ENCODE peak calls at places on chromosome 19, in eight cellular contexts. Z is upper lobe of right lung; S is stimulated activated CD4-positive, alpha-beta T cell treated with anti-CD3 and anti-CD28 coated beads, Interleukin-1b, Interleukin-23, amount 100 ng/mL, for 48 hours; V is Calu3; X is activated CD4-positive, CD25-positive, alpha-beta regulatory T cell treated with anti-CD3 and anti-CD28 coated beads, Interleukin-2, amount 50 U/mL, for 16 hours; I is anterior cingulate cortex; B is NB4; R is T-helper 9 cell. Y is an unnamed sample.

GRCh38 chr19:4012975-4013634 is 5.6 kb downstream of the PIAS4 start:
- DNase-seq in R (no peak), I (no peak), B (no peak), S (no peak), V (no peak), Z (peak), X (no peak), Y (no peak)

GRCh38 chr19:57063070-57063469 is 56.7 kb upstream of the USP29 start:
- DNase-seq in V (no peak), R (no peak), S (no peak), B (no peak), Z (no peak), X (no peak), I (no peak), Y (no peak)

GRCh38 chr19:55062735-55063491 is at the start of gene RDH13:
- DNase-seq in I (peak), Z (peak), X (peak), S (peak), R (peak), B (peak), V (peak), Y (peak)

GRCh38 chr19:10719466-10719961 is 1.6 kb downstream of the DNM2 start:
- DNase-seq in V (no peak), B (peak), Z (no peak), I (no peak), R (no peak), X (no peak), S (no peak), Y (peak)

GRCh38 chr19:51861870-51862622 is 25.7 kb downstream of the ZNF577 start:
- DNase-seq in V (no peak), R (no peak), B (no peak), I (no peak), S (no peak), Z (no peak), X (no peak), Y (no peak)

GRCh38 chr19:3459322-3459881 is 20.9 kb downstream of the SMIM24 start:
- DNase-seq in I (peak), V (no peak), X (no peak), R (no peak), B (no peak), Z (peak), S (no peak), Y (peak)

GRCh38 chr19:2733930-2734588 is 5.8 kb downstream of the SLC39A3 start:
- DNase-seq in X (no peak), R (no peak), Z (no peak), S (no peak), V (no peak), I (no peak), B (peak), Y (no peak)

GRCh38 chr19:14413765-14414171 is 5.4 kb downstream of the DDX39A start:
- DNase-seq in I (no peak), X (no peak), B (no peak), V (no peak), R (no peak), S (no peak), Z (no peak), Y (no peak)

GRCh38 chr19:30255783-30256509 is 116.2 kb upstream of the ZNF536 start:
- DNase-seq in I (no peak), R (no peak), V (no peak), S (no peak), Z (no peak), X (no peak), B (no peak), Y (no peak)

GRCh38 chr19:55304980-55305379 is 20.2 kb downstream of the TMEM150B start:
- DNase-seq in Z (no peak), R (no peak), V (no peak), X (no peak), S (no peak), B (no peak), I (no peak), Y (no peak)

GRCh38 chr19:53037101-53038097 is 7.1 kb upstream of the ERVV-2 start:
- DNase-seq in I (no peak), S (no peak), R (no peak), V (no peak), X (no peak), Z (peak), B (no peak), Y (no peak)

GRCh38 chr19:28406237-28406596 is 806.7 kb downstream of the UQCRFS1 start:
- DNase-seq in B (no peak), S (no peak), I (no peak), X (no peak), R (no peak), Z (no peak), V (no peak), Y (no peak)

GRCh38 chr19:35310811-35311465 is 18.0 kb upstream of the CD22 start:
- DNase-seq in S (no peak), Z (no peak), I (no peak), R (no peak), X (no peak), V (no peak), B (no peak), Y (no peak)

GRCh38 chr19:1453525-1454371 is 3.8 kb downstream of the APC2 start:
- DNase-seq in I (peak), B (no peak), V (no peak), R (no peak), S (no peak), Z (no peak), X (no peak), Y (no peak)

GRCh38 chr19:50921391-50922315 is 10.5 kb upstream of the KLK4 start:
- DNase-seq in I (no peak), R (no peak), V (peak), X (no peak), Z (no peak), B (no peak), S (no peak), Y (no peak)

GRCh38 chr19:40805258-40805868 is 6.4 kb downstream of the EGLN2 start:
- DNase-seq in S (no peak), I (no peak), V (no peak), X (no peak), Z (no peak), B (no peak), R (peak), Y (no peak)

GRCh38 chr19:12899891-12900518 is 9.0 kb downstream of the GCDH start:
- DNase-seq in X (no peak), R (no peak), Z (no peak), V (no peak), I (no peak), S (no peak), B (no peak), Y (no peak)

GRCh38 chr19:50174100-50174793 is 11.2 kb upstream of the IZUMO2 start:
- DNase-seq in Z (no peak), V (no peak), B (no peak), R (no peak), X (no peak), S (no peak), I (no peak), Y (no peak)

GRCh38 chr19:32570081-32570785 is 10.8 kb upstream of the PDCD5 start:
- DNase-seq in R (peak), B (peak), X (no peak), S (peak), V (peak), I (peak), Z (no peak), Y (peak)

GRCh38 chr19:34298891-34299510 is 44.6 kb downstream of the GARRE1 start:
- DNase-seq in V (no peak), X (no peak), I (no peak), Z (no peak), S (no peak), B (no peak), R (no peak), Y (no peak)

GRCh38 chr19:51024924-51025323 is 1.5 kb downstream of the KLK11 start:
- DNase-seq in V (no peak), X (no peak), Z (no peak), I (no peak), S (no peak), R (no peak), B (no peak), Y (no peak)

GRCh38 chr19:8988204-8988603 is 22.0 kb downstream of the MUC16 start:
- DNase-seq in R (peak), S (peak), B (peak), Z (no peak), V (no peak), X (no peak), I (no peak), Y (no peak)

GRCh38 chr19:10699650-10700335 is 1.4 kb upstream of the QTRT1 start:
- DNase-seq in I (no peak), Z (no peak), X (peak), S (peak), V (peak), B (peak), R (peak), Y (peak)